ENCODE peak calls at places on chromosome 1, in five cellular contexts. N is cardiac muscle cell, G is thyroid gland, B is kidney, K is esophagus squamous epithelium. M is an unnamed sample.
A peak's percentile ranks its signal among the peaks of the same experiment; 100 is the strongest.

GRCh38 chr1:201896951-201897391 is 8.3 kb downstream of the SHISA4 start:
- DNase-seq in N (no peak), G (peak; percentile 32), B (no peak), K (no peak), M (no peak)

GRCh38 chr1:6646499-6647148 is 22.0 kb downstream of the THAP3 start:
- DNase-seq in N (peak; percentile 66), G (peak; percentile 51), B (no peak), K (no peak), M (no peak)

GRCh38 chr1:966135-966602 is at the start of gene PLEKHN1:
- DNase-seq in N (no peak), G (peak; percentile 40), B (no peak), K (no peak), M (peak; percentile 89)

GRCh38 chr1:27643626-27644368 is 8.8 kb upstream of the FGR start:
- DNase-seq in N (peak; percentile 76), G (peak; percentile 54), B (no peak), K (no peak), M (no peak)

GRCh38 chr1:236868625-236869467 is 73.8 kb downstream of the MTR start:
- DNase-seq in N (peak; percentile 70), G (peak; percentile 40), B (no peak), K (no peak), M (no peak)

GRCh38 chr1:156420209-156421061 is 51.4 kb downstream of the RHBG start:
- DNase-seq in N (no peak), G (no peak), B (no peak), K (no peak), M (no peak)

GRCh38 chr1:151905070-151905442 is 4.3 kb downstream of the THEM4 start:
- DNase-seq in N (peak; percentile 11), G (peak; percentile 67), B (no peak), K (no peak), M (no peak)

GRCh38 chr1:198663996-198664789 is 25.4 kb downstream of the PTPRC start:
- DNase-seq in N (no peak), G (no peak), B (no peak), K (no peak), M (no peak)

GRCh38 chr1:35136780-35137179 is 56.2 kb downstream of the SFPQ start:
- DNase-seq in N (no peak), G (no peak), B (no peak), K (no peak), M (no peak)

GRCh38 chr1:84253891-84254290 is 47.6 kb upstream of the SAMD13 start:
- DNase-seq in N (no peak), G (peak; percentile 97), B (peak; percentile 78), K (no peak), M (peak; percentile 50)

DNA sequence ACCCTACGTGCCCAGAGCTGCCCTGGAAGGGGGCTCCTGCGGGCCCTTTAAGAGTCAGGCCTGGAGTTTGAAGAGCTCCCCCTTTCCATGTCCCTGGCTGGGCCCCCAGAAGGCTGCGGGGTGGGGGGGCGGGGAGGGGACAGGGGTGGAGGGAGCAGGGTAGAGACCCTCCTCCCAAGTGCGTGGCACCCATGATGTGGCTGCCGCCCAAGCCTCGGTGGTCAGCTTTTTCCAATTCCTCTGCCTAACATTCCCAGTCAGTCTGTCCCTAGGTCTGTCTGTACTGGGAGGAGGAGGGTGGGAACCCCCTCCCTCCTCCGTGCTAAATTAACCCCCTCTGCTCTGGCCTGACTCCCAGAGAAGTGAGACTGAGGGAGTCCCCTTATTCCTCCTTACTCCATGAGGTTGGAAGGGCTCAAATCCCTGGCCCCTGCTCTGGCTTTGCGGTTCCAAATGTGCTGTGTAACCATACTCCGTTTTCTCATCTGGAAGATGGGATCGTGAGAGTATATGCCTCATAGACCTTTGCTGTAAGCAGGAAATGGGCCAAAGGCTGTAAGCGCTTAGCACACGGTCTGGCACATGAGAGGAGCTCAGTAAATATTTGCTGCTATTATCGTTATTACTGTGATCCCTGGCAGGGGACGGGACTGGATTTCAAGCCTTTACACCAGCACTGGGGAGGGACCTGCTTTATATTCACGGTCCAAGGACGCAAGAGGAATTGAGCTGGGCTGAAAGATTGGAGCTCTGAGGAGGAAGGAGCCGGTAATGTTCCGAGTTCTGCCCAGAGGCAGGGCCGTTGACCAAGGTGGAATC is 653 bp upstream of the COL16A1 start:
- DNase-seq in N (no peak), G (peak; percentile 10), B (no peak), K (no peak), M (no peak)
- H3K4me3 ChIP-seq in N (peak overlapping the region; percentile 14), G (no peak overlapping the region), B (no peak overlapping the region), K (peak overlapping the region; percentile 48), M (peak overlapping the region; percentile 31)

DNA sequence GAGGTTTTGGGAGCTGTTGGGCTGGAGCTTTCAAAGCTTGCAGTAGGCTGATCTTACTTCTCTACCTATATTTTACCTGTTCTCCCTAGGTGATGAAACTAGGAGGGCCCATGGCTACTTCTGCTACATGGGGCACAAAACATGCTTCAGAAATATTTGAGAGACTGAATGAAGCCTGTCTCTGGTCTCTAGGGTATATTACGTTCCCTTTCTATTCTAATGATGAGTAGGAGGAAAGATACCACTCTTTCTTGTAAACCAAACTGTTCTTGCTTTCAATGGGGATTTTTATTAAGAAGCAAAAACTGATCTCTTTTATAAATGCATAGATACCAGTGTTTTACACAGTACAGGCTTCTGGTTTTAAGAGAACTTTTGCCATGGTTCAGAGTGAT is 103.1 kb downstream of the GALNT2 start:
- DNase-seq in N (no peak), G (no peak), B (no peak), K (no peak), M (no peak)
- H3K27ac ChIP-seq in N (no peak overlapping the region), G (peak overlapping the region; percentile 67), B (peak overlapping the region; percentile 65), K (peak overlapping the region; percentile 45), M (no peak overlapping the region)

GRCh38 chr1:230085178-230085515 is 18.1 kb downstream of the GALNT2 start:
- DNase-seq in N (no peak), G (no peak), B (no peak), K (no peak), M (no peak)
- H3K4me3 ChIP-seq in N (no peak overlapping the region), G (no peak overlapping the region), B (no peak overlapping the region), K (no peak overlapping the region), M (no peak overlapping the region)

GRCh38 chr1:112946683-112947082 is 9.3 kb downstream of the SLC16A1 start:
- DNase-seq in N (no peak), G (no peak), B (no peak), K (no peak), M (no peak)
- H3K27ac ChIP-seq in N (peak overlapping the region; percentile 13), G (no peak overlapping the region), B (no peak overlapping the region), K (no peak overlapping the region), M (no peak overlapping the region)

GRCh38 chr1:16348414-16349182 is 3.7 kb downstream of the FBXO42 start:
- DNase-seq in N (no peak), G (no peak), B (no peak), K (no peak), M (no peak)
- H3K4me3 ChIP-seq in N (no peak overlapping the region), G (no peak overlapping the region), B (no peak overlapping the region), K (no peak overlapping the region), M (no peak overlapping the region)

DNA sequence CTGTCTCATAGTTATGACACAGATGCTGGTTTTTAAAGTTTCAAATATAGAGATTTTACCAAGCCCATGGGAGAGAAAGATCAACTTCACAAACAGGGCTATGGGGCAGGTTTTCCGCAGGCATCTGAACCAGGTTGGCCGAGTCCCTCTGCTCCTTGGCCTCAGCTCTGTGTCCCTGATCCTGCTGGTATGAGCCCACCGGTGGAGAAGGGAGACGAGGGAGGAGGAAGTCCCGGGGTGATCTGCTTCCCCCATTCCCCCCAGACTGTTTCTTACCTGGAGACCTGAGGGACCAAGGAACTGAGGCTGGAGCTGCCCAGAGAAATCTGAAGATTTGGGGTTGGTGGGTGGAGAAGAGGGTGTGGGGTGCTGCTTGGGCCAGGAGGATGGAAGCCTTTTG is 28.9 kb upstream of the BTG2 start:
- DNase-seq in N (no peak), G (no peak), B (no peak), K (no peak), M (no peak)
- H3K27ac ChIP-seq in N (no peak overlapping the region), G (peak overlapping the region; percentile 74), B (no peak overlapping the region), K (peak overlapping the region; percentile 94), M (no peak overlapping the region)

DNA sequence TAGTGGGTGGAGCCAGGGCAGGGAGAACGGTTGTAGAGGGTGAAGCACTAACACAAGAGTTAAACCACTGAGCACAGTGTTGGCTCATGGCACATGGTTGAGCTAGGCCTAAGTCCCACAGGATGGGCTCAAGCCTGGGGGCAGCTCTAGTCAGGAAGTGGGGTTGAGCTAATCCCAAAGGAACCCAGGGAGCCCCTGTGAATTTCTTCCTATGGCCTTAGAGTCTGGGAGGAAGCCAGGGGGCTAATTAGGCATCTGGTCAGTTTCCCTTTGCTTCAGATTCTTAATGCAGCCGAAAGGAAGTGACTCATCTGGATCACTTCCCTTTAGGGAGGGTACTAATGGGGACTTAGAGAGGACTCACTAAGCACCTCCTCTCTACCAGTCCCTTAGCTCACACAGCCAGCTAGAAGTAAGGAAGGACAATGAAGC is 10.1 kb downstream of the CFAP45 start:
- DNase-seq in N (no peak), G (no peak), B (no peak), K (no peak), M (peak; percentile 36)
- H3K4me3 ChIP-seq in N (no peak overlapping the region), G (no peak overlapping the region), B (no peak overlapping the region), K (no peak overlapping the region), M (no peak overlapping the region)

GRCh38 chr1:29283804-29284195 is 47.5 kb downstream of the PTPRU start:
- DNase-seq in N (no peak), G (no peak), B (no peak), K (no peak), M (no peak)
- H3K27ac ChIP-seq in N (no peak overlapping the region), G (no peak overlapping the region), B (no peak overlapping the region), K (no peak overlapping the region), M (no peak overlapping the region)

GRCh38 chr1:60510162-60510561 is 436.6 kb upstream of the C1orf87 start:
- DNase-seq in N (no peak), G (no peak), B (no peak), K (no peak), M (no peak)
- H3K4me3 ChIP-seq in N (no peak overlapping the region), G (no peak overlapping the region), B (no peak overlapping the region), K (no peak overlapping the region), M (no peak overlapping the region)

GRCh38 chr1:25744636-25745425 is 55.2 kb upstream of the SELENON start:
- DNase-seq in N (peak; percentile 69), G (peak; percentile 41), B (peak; percentile 40), K (no peak), M (no peak)
- H3K27ac ChIP-seq in N (peak overlapping the region; percentile 47), G (peak overlapping the region; percentile 98), B (peak overlapping the region; percentile 95), K (peak overlapping the region; percentile 82), M (peak overlapping the region; percentile 87)

M was measured in left lung.